ENCODE peak calls at places on chromosomes 7 and 10, in seven cellular contexts. One of them, this sample, is unnamed.
A peak's percentile ranks its signal among the peaks of the same experiment; 100 is the strongest.

GRCh38 chr10:30215631-30216030 is 133.4 kb downstream of the MTPAP start:
- DNase-seq in dorsolateral prefrontal cortex: no peak
- DNase-seq in PC-3: no peak
- DNase-seq in substantia nigra: no peak
- DNase-seq in AG04450: no peak
- DNase-seq in A549: no peak
- DNase-seq in uterus: peak; percentile 35
- DNase-seq in this sample: no peak

GRCh38 chr7:108146070-108146842 is 16.1 kb upstream of the LAMB4 start:
- DNase-seq in substantia nigra: peak; percentile 27
- DNase-seq in dorsolateral prefrontal cortex: peak; percentile 53
- DNase-seq in PC-3: peak; percentile 84
- DNase-seq in uterus: peak; percentile 75
- DNase-seq in AG04450: peak; percentile 80
- DNase-seq in A549: peak; percentile 75
- DNase-seq in this sample: peak; percentile 11

GRCh38 chr10:96714031-96714590 is 6.2 kb downstream of the PIK3AP1 start:
- DNase-seq in substantia nigra: no peak
- DNase-seq in A549: no peak
- DNase-seq in uterus: no peak
- DNase-seq in dorsolateral prefrontal cortex: no peak
- DNase-seq in PC-3: peak; percentile 37
- DNase-seq in AG04450: no peak
- DNase-seq in this sample: no peak

GRCh38 chr10:88893611-88894010 is 13.6 kb downstream of the STAMBPL1 start:
- DNase-seq in substantia nigra: no peak
- DNase-seq in dorsolateral prefrontal cortex: no peak
- DNase-seq in uterus: peak; percentile 26
- DNase-seq in A549: no peak
- DNase-seq in AG04450: no peak
- DNase-seq in PC-3: no peak
- DNase-seq in this sample: no peak

GRCh38 chr10:91694170-91694794 is 61.4 kb upstream of the PPP1R3C start:
- DNase-seq in substantia nigra: no peak
- DNase-seq in PC-3: peak; percentile 71
- DNase-seq in dorsolateral prefrontal cortex: no peak
- DNase-seq in uterus: no peak
- DNase-seq in A549: peak; percentile 58
- DNase-seq in AG04450: no peak
- DNase-seq in this sample: no peak

GRCh38 chr10:60155945-60156683 is 233.6 kb downstream of the ANK3 start:
- DNase-seq in dorsolateral prefrontal cortex: peak; percentile 63
- DNase-seq in substantia nigra: peak; percentile 62
- DNase-seq in AG04450: no peak
- DNase-seq in PC-3: no peak
- DNase-seq in A549: no peak
- DNase-seq in uterus: no peak
- DNase-seq in this sample: no peak

GRCh38 chr7:101814081-101814995 is 3.1 kb upstream of the CUX1 start:
- DNase-seq in PC-3: peak; percentile 66
- DNase-seq in uterus: peak; percentile 51
- DNase-seq in dorsolateral prefrontal cortex: peak; percentile 76
- DNase-seq in substantia nigra: peak; percentile 65
- DNase-seq in A549: peak; percentile 70
- DNase-seq in AG04450: no peak
- DNase-seq in this sample: no peak

GRCh38 chr7:120337308-120337907 is 64.4 kb downstream of the KCND2 start:
- DNase-seq in dorsolateral prefrontal cortex: no peak
- DNase-seq in A549: peak; percentile 21
- DNase-seq in AG04450: no peak
- DNase-seq in PC-3: peak; percentile 25
- DNase-seq in substantia nigra: no peak
- DNase-seq in uterus: no peak
- DNase-seq in this sample: no peak

GRCh38 chr7:4706384-4707032 is 24.4 kb downstream of the FOXK1 start:
- DNase-seq in A549: no peak
- DNase-seq in uterus: no peak
- DNase-seq in AG04450: no peak
- DNase-seq in substantia nigra: no peak
- DNase-seq in dorsolateral prefrontal cortex: no peak
- DNase-seq in PC-3: no peak
- DNase-seq in this sample: no peak

GRCh38 chr10:7471720-7472367 is 61.0 kb upstream of the SFMBT2 start:
- DNase-seq in dorsolateral prefrontal cortex: no peak
- DNase-seq in uterus: no peak
- DNase-seq in PC-3: no peak
- DNase-seq in A549: no peak
- DNase-seq in AG04450: no peak
- DNase-seq in substantia nigra: peak; percentile 28
- DNase-seq in this sample: no peak

GRCh38 chr7:75624134-75624832 is 114.5 kb downstream of the HIP1 start:
- DNase-seq in uterus: peak; percentile 31
- DNase-seq in A549: no peak
- DNase-seq in substantia nigra: peak; percentile 29
- DNase-seq in AG04450: peak; percentile 26
- DNase-seq in dorsolateral prefrontal cortex: no peak
- DNase-seq in PC-3: no peak
- DNase-seq in this sample: no peak

GRCh38 chr10:1472605-1473004 is 264.7 kb downstream of the ADARB2 start:
- DNase-seq in PC-3: no peak
- DNase-seq in dorsolateral prefrontal cortex: no peak
- DNase-seq in AG04450: no peak
- DNase-seq in uterus: no peak
- DNase-seq in substantia nigra: no peak
- DNase-seq in A549: no peak
- DNase-seq in this sample: no peak

GRCh38 chr7:29255839-29256782 is 61.5 kb downstream of the CHN2 start:
- DNase-seq in A549: no peak
- DNase-seq in PC-3: peak; percentile 66
- DNase-seq in substantia nigra: no peak
- DNase-seq in AG04450: no peak
- DNase-seq in uterus: no peak
- DNase-seq in dorsolateral prefrontal cortex: no peak
- DNase-seq in this sample: no peak

GRCh38 chr10:107767185-107767584 is 602.7 kb upstream of the SORCS1 start:
- DNase-seq in A549: no peak
- DNase-seq in dorsolateral prefrontal cortex: no peak
- DNase-seq in PC-3: no peak
- DNase-seq in AG04450: no peak
- DNase-seq in substantia nigra: no peak
- DNase-seq in uterus: no peak
- DNase-seq in this sample: no peak

GRCh38 chr7:85529831-85530230 is 343.0 kb upstream of the SEMA3D start:
- DNase-seq in A549: no peak
- DNase-seq in dorsolateral prefrontal cortex: no peak
- DNase-seq in uterus: no peak
- DNase-seq in substantia nigra: no peak
- DNase-seq in PC-3: no peak
- DNase-seq in AG04450: no peak
- DNase-seq in this sample: no peak

GRCh38 chr7:157355784-157356511 is 19.1 kb downstream of the DNAJB6 start:
- DNase-seq in substantia nigra: no peak
- DNase-seq in dorsolateral prefrontal cortex: peak; percentile 63
- DNase-seq in A549: no peak
- DNase-seq in AG04450: no peak
- DNase-seq in PC-3: peak; percentile 43
- DNase-seq in uterus: no peak
- DNase-seq in this sample: no peak

GRCh38 chr10:103600956-103601569 is 107.6 kb downstream of the NEURL1 start:
- DNase-seq in AG04450: no peak
- DNase-seq in uterus: no peak
- DNase-seq in substantia nigra: no peak
- DNase-seq in PC-3: no peak
- DNase-seq in dorsolateral prefrontal cortex: no peak
- DNase-seq in A549: no peak
- DNase-seq in this sample: no peak

GRCh38 chr7:44966731-44967538 is 11.9 kb downstream of the MYO1G start:
- DNase-seq in uterus: no peak
- DNase-seq in A549: no peak
- DNase-seq in AG04450: no peak
- DNase-seq in dorsolateral prefrontal cortex: no peak
- DNase-seq in substantia nigra: no peak
- DNase-seq in PC-3: no peak
- DNase-seq in this sample: no peak

GRCh38 chr7:106071999-106072714 is 40.0 kb downstream of the SYPL1 start:
- DNase-seq in PC-3: peak; percentile 42
- DNase-seq in substantia nigra: no peak
- DNase-seq in AG04450: no peak
- DNase-seq in dorsolateral prefrontal cortex: no peak
- DNase-seq in A549: no peak
- DNase-seq in uterus: peak; percentile 64
- DNase-seq in this sample: no peak

GRCh38 chr7:70346844-70347462 is 748.7 kb downstream of the AUTS2 start:
- DNase-seq in AG04450: no peak
- DNase-seq in PC-3: no peak
- DNase-seq in dorsolateral prefrontal cortex: no peak
- DNase-seq in uterus: no peak
- DNase-seq in A549: no peak
- DNase-seq in substantia nigra: no peak
- DNase-seq in this sample: no peak

GRCh38 chr7:20785211-20786048 is 1.3 kb downstream of the SP8 start:
- DNase-seq in substantia nigra: no peak
- DNase-seq in uterus: no peak
- DNase-seq in dorsolateral prefrontal cortex: no peak
- DNase-seq in PC-3: peak; percentile 21
- DNase-seq in A549: no peak
- DNase-seq in AG04450: no peak
- DNase-seq in this sample: no peak

GRCh38 chr10:65566906-65567305 is 1358.9 kb upstream of the LRRTM3 start:
- DNase-seq in A549: no peak
- DNase-seq in PC-3: no peak
- DNase-seq in AG04450: no peak
- DNase-seq in dorsolateral prefrontal cortex: no peak
- DNase-seq in uterus: no peak
- DNase-seq in substantia nigra: no peak
- DNase-seq in this sample: no peak

GRCh38 chr10:65565246-65565645 is 1360.6 kb upstream of the LRRTM3 start:
- DNase-seq in substantia nigra: no peak
- DNase-seq in dorsolateral prefrontal cortex: no peak
- DNase-seq in A549: no peak
- DNase-seq in PC-3: no peak
- DNase-seq in AG04450: no peak
- DNase-seq in uterus: no peak
- DNase-seq in this sample: no peak

GRCh38 chr10:65570143-65571010 is 1355.5 kb upstream of the LRRTM3 start:
- DNase-seq in A549: peak; percentile 72
- DNase-seq in uterus: no peak
- DNase-seq in substantia nigra: no peak
- DNase-seq in dorsolateral prefrontal cortex: no peak
- DNase-seq in PC-3: peak; percentile 89
- DNase-seq in AG04450: no peak
- DNase-seq in this sample: no peak

DNA sequence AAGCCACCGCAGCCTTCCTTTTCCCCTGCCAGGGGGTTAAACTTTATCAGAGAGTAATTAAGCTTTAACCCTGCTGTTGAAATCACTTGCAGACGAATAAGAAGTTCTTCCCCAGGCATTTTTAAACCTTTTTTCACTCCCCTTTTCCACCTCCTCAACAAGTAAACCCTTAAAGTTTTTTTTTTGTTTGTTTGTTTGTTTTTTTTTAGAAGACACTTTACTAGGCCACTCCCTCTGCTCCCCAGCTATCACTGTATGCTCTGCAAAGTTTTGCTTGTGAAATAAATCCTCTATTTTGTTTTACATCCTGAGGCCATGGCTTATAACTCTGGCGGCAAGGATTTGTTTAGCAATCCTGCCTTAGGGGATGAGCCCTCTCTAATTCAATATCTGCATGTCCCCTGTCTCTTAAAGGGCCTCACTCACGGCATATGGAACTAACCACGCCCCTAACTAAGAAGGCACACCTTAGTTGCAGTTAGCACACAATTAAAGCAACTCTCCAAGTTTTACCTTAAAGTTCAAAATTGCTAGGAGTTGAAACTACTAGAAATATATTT is 1354.7 kb upstream of the LRRTM3 start:
- DNase-seq in A549: peak; percentile 31
- DNase-seq in dorsolateral prefrontal cortex: no peak
- DNase-seq in uterus: no peak
- DNase-seq in substantia nigra: no peak
- DNase-seq in AG04450: no peak
- DNase-seq in PC-3: peak; percentile 76
- DNase-seq in this sample: no peak
- H3K27ac ChIP-seq in A549: peak overlapping the region; percentile 83
- H3K27ac ChIP-seq in dorsolateral prefrontal cortex: no peak overlapping the region
- H3K27ac ChIP-seq in uterus: no peak overlapping the region
- H3K27ac ChIP-seq in substantia nigra: no peak overlapping the region
- H3K27ac ChIP-seq in AG04450: no peak overlapping the region
- H3K27ac ChIP-seq in PC-3: peak overlapping the region; percentile 45
- H3K27ac ChIP-seq in this sample: no peak overlapping the region

DNA sequence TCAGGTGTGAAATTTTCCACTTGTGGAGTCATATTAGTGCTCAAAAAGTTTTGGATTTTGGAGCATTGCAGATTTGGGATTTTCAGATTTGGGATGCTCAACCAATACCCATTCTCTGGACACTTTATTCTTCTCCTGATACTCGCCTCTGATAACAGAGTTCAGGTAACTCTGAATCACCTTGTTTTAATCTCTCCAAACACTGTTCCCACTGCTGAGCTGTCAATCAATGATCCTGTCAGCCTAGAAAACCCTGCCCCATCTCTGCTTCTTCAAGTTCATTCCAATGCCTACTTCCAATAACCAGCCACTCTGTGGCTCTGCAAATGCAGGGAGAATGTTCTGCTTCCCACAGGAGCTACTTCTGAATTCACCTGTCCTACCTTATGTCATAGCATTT is 21.8 kb downstream of the SGMS1 start:
- DNase-seq in PC-3: no peak
- DNase-seq in A549: no peak
- DNase-seq in AG04450: no peak
- DNase-seq in substantia nigra: no peak
- DNase-seq in dorsolateral prefrontal cortex: no peak
- DNase-seq in uterus: no peak
- DNase-seq in this sample: no peak
- H3K27ac ChIP-seq in PC-3: no peak overlapping the region
- H3K27ac ChIP-seq in A549: no peak overlapping the region
- H3K27ac ChIP-seq in AG04450: no peak overlapping the region
- H3K27ac ChIP-seq in substantia nigra: no peak overlapping the region
- H3K27ac ChIP-seq in dorsolateral prefrontal cortex: no peak overlapping the region
- H3K27ac ChIP-seq in uterus: no peak overlapping the region
- H3K27ac ChIP-seq in this sample: no peak overlapping the region

GRCh38 chr7:135792866-135793265 is 44.3 kb upstream of the FAM180A start:
- DNase-seq in PC-3: no peak
- DNase-seq in substantia nigra: no peak
- DNase-seq in dorsolateral prefrontal cortex: no peak
- DNase-seq in AG04450: no peak
- DNase-seq in uterus: no peak
- DNase-seq in A549: no peak
- DNase-seq in this sample: no peak
- H3K27ac ChIP-seq in PC-3: no peak overlapping the region
- H3K27ac ChIP-seq in substantia nigra: no peak overlapping the region
- H3K27ac ChIP-seq in dorsolateral prefrontal cortex: no peak overlapping the region
- H3K27ac ChIP-seq in AG04450: no peak overlapping the region
- H3K27ac ChIP-seq in uterus: no peak overlapping the region
- H3K27ac ChIP-seq in A549: no peak overlapping the region
- H3K27ac ChIP-seq in this sample: no peak overlapping the region

DNA sequence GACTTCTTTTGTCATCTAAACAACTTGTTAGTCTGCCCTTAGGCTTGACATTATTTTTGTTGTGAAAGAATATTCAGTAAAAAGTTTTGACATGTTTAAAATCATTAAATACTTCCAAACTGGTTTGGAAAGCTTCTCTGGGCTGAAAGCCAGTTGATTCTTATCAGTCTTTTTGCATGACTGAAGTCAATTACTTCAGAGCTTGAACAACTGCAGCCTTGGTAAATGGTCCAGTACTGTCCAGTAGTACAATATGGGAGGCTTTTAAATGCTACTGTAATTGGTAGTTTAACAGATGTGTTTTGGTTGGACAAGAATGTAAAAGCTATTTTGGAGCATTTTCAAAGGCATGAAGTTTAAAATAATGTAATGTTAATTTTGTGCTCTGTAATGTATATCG is 103.4 kb downstream of the SDK1 start:
- DNase-seq in AG04450: no peak
- DNase-seq in PC-3: peak; percentile 74
- DNase-seq in substantia nigra: no peak
- DNase-seq in uterus: no peak
- DNase-seq in dorsolateral prefrontal cortex: no peak
- DNase-seq in A549: no peak
- DNase-seq in this sample: no peak
- H3K27ac ChIP-seq in AG04450: no peak overlapping the region
- H3K27ac ChIP-seq in PC-3: no peak overlapping the region
- H3K27ac ChIP-seq in substantia nigra: no peak overlapping the region
- H3K27ac ChIP-seq in uterus: no peak overlapping the region
- H3K27ac ChIP-seq in dorsolateral prefrontal cortex: no peak overlapping the region
- H3K27ac ChIP-seq in A549: no peak overlapping the region
- H3K27ac ChIP-seq in this sample: no peak overlapping the region

This sample was measured in caudate nucleus.